ENCODE peak calls at places on chromosomes 4 and X, in six cellular contexts. B, X, Z, U, G and A are unnamed samples.

GRCh38 chr4:11297201-11297600 is 131.5 kb downstream of the HS3ST1 start:
- DNase-seq in G (no peak), Z (no peak), X (no peak), B (no peak), U (no peak), A (no peak)

GRCh38 chr4:20687894-20688293 is 12.4 kb upstream of the PACRGL start:
- DNase-seq in G (no peak), U (no peak), B (peak), X (peak), Z (no peak), A (no peak)

GRCh38 chrX:123206222-123206621 is 22.1 kb downstream of the GRIA3 start:
- DNase-seq in Z (no peak), B (no peak), X (no peak), G (no peak), U (no peak), A (no peak)

GRCh38 chr4:26719954-26720552 is 136.2 kb downstream of the TBC1D19 start:
- DNase-seq in G (no peak), B (peak), U (no peak), X (peak), Z (peak), A (no peak)

GRCh38 chr4:78268607-78269006 is 211.5 kb downstream of the FRAS1 start:
- DNase-seq in U (no peak), B (no peak), G (no peak), Z (no peak), X (no peak), A (no peak)

GRCh38 chr4:183596056-183596757 is 62.8 kb downstream of the RWDD4 start:
- DNase-seq in B (no peak), G (no peak), U (no peak), X (no peak), Z (no peak), A (no peak)

GRCh38 chr4:82371398-82371972 is 2.3 kb downstream of the HNRNPD start:
- DNase-seq in X (peak), U (no peak), B (peak), Z (no peak), G (no peak), A (no peak)

GRCh38 chr4:77065382-77065781 is 10.4 kb downstream of the CCNI start:
- DNase-seq in B (peak), G (no peak), U (peak), Z (no peak), X (peak), A (no peak)

GRCh38 chrX:16472345-16472744 is 177.6 kb upstream of the S100G start:
- DNase-seq in G (no peak), U (no peak), X (no peak), B (no peak), Z (no peak), A (no peak)

GRCh38 chr4:30920043-30920442 is 199.9 kb downstream of the PCDH7 start:
- DNase-seq in X (peak), B (no peak), G (no peak), Z (peak), U (no peak), A (no peak)

GRCh38 chrX:77900688-77901087 is 1.4 kb downstream of the COX7B start:
- DNase-seq in Z (no peak), U (no peak), B (no peak), G (no peak), X (peak), A (no peak)

GRCh38 chrX:11386001-11386523 is 92.8 kb downstream of the AMELX start:
- DNase-seq in G (no peak), X (peak), U (peak), Z (no peak), B (peak), A (no peak)

GRCh38 chr4:107094976-107095375 is 58.9 kb upstream of the DKK2 start:
- DNase-seq in U (no peak), X (no peak), G (no peak), Z (no peak), B (no peak), A (no peak)

GRCh38 chrX:150582338-150582948 is 14.0 kb downstream of the MTM1 start:
- DNase-seq in B (no peak), G (no peak), U (no peak), Z (peak), X (no peak), A (no peak)

GRCh38 chrX:118524344-118524743 is 28.7 kb downstream of the DOCK11 start:
- DNase-seq in X (no peak), B (no peak), U (no peak), G (no peak), Z (no peak), A (no peak)

GRCh38 chr4:3299122-3299521 is 6.3 kb downstream of the RGS12 start:
- DNase-seq in B (no peak), X (no peak), U (no peak), Z (no peak), G (no peak), A (no peak)

GRCh38 chr4:83334425-83335241 is at the start of gene HPSE:
- DNase-seq in U (peak), G (peak), X (peak), Z (peak), B (peak), A (peak)

GRCh38 chr4:184100297-184100885 is 117.3 kb downstream of the ENPP6 start:
- DNase-seq in X (peak), G (no peak), B (peak), U (peak), Z (peak), A (peak)

GRCh38 chr4:27048350-27049100 is 187.9 kb downstream of the STIM2 start:
- DNase-seq in U (no peak), Z (peak), B (peak), G (no peak), X (peak), A (peak)

GRCh38 chr4:3765271-3766206 is 646 bp upstream of the ADRA2C start:
- DNase-seq in G (no peak), B (peak), X (peak), U (no peak), Z (peak), A (peak)

GRCh38 chr4:30721353-30722091 is 1.4 kb downstream of the PCDH7 start:
- DNase-seq in G (no peak), B (peak), U (no peak), X (peak), Z (peak), A (peak)

GRCh38 chrX:20260885-20261284 is 5.8 kb downstream of the RPS6KA3 start:
- DNase-seq in B (no peak), X (no peak), Z (no peak), U (no peak), G (no peak), A (no peak)

GRCh38 chr4:150867148-150867547 is 147.9 kb downstream of the LRBA start:
- DNase-seq in X (peak), B (peak), U (peak), Z (peak), G (no peak), A (peak)

GRCh38 chrX:19794690-19795089 is 92.7 kb downstream of the SH3KBP1 start:
- DNase-seq in B (no peak), Z (no peak), U (no peak), X (no peak), G (no peak), A (no peak)

GRCh38 chrX:123476636-123477219 is 256.1 kb downstream of the THOC2 start:
- DNase-seq in G (no peak), B (no peak), X (no peak), Z (peak), U (no peak), A (no peak)

GRCh38 chr4:3836802-3837601 is 70.8 kb downstream of the ADRA2C start:
- DNase-seq in U (no peak), X (no peak), Z (peak), B (no peak), G (no peak), A (peak)

GRCh38 chr4:139300431-139301142 is 718 bp upstream of the NAA15 start:
- DNase-seq in Z (peak), G (no peak), U (peak), X (peak), B (peak), A (no peak)

GRCh38 chr4:178448372-178449040 is 1006.3 kb upstream of the AGA start:
- DNase-seq in Z (no peak), X (no peak), G (no peak), U (no peak), B (no peak), A (no peak)

GRCh38 chr4:176761872-176762271 is 30.9 kb downstream of the VEGFC start:
- DNase-seq in U (no peak), X (no peak), B (no peak), Z (no peak), G (no peak), A (no peak)

GRCh38 chr4:159052315-159052714 is 50.6 kb upstream of the RAPGEF2 start:
- DNase-seq in G (no peak), Z (no peak), U (no peak), B (no peak), X (no peak), A (no peak)

GRCh38 chr4:185011408-185011807 is 6.9 kb upstream of the HELT start:
- DNase-seq in B (no peak), G (no peak), X (peak), U (no peak), Z (peak), A (no peak)

GRCh38 chr4:4202510-4202909 is 24.2 kb downstream of the OTOP1 start:
- DNase-seq in G (no peak), U (no peak), X (no peak), Z (no peak), B (no peak), A (no peak)

GRCh38 chr4:24932831-24933230 is 20.0 kb upstream of the CCDC149 start:
- DNase-seq in B (peak), X (no peak), Z (no peak), G (no peak), U (no peak), A (no peak)

GRCh38 chr4:73674451-73674919 is 54.2 kb upstream of the RASSF6 start:
- DNase-seq in Z (no peak), X (peak), U (no peak), G (no peak), B (peak), A (no peak)

GRCh38 chr4:115972967-115973366 is 859.5 kb upstream of the NDST4 start:
- DNase-seq in Z (peak), U (no peak), B (no peak), X (no peak), G (no peak), A (no peak)

GRCh38 chr4:115969756-115970155 is 856.3 kb upstream of the NDST4 start:
- DNase-seq in U (no peak), Z (peak), X (no peak), B (no peak), G (no peak), A (no peak)

GRCh38 chr4:115965588-115965987 is 852.2 kb upstream of the NDST4 start:
- DNase-seq in X (no peak), Z (no peak), G (no peak), B (no peak), U (no peak), A (no peak)

GRCh38 chr4:115973768-115974167 is 860.3 kb upstream of the NDST4 start:
- DNase-seq in Z (peak), X (no peak), B (no peak), G (peak), U (no peak), A (peak)

DNA sequence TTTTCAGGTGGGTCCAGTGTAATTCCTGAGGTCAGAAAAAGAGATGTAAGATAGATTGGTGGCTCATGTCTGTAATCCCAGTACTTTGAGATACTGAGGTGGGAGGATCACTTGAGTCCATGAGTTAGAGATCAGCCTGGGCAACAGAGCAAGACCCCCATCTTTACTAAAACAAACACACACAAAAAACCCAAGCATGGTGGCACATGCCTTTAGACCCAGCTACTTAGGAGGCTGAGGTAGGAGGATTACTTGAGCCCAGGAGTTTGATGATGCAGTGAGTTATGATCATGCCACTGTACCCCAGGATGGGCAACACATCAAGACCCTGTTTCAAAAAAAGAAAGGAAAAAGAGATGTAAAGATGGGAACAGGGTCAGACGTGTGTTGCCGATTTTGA is 857.4 kb upstream of the NDST4 start:
- DNase-seq in U (no peak), B (no peak), X (no peak), Z (no peak), G (no peak), A (no peak)
- H2AK5ac ChIP-seq in U (no peak), B (no peak), X (no peak), Z (no peak), G (no peak), A (no peak)

GRCh38 chr4:88015659-88016295 is 8.3 kb downstream of the PKD2 start:
- DNase-seq in B (no peak), X (no peak), Z (no peak), G (no peak), U (no peak), A (no peak)

GRCh38 chr4:88014506-88014905 is 7.1 kb downstream of the PKD2 start:
- DNase-seq in B (no peak), X (no peak), U (no peak), G (no peak), Z (no peak), A (no peak)

GRCh38 chr4:88021824-88022223 is 14.4 kb downstream of the PKD2 start:
- DNase-seq in Z (no peak), G (no peak), X (peak), B (peak), U (peak), A (no peak)

GRCh38 chr4:88018471-88018870 is 11.0 kb downstream of the PKD2 start:
- DNase-seq in G (no peak), Z (peak), B (peak), U (no peak), X (peak), A (no peak)

GRCh38 chr4:88017516-88018302 is 10.3 kb downstream of the PKD2 start:
- DNase-seq in B (peak), G (no peak), X (peak), U (no peak), Z (no peak), A (no peak)
- H3K23ac ChIP-seq in B (no peak), G (no peak), X (no peak), U (no peak), Z (no peak), A (no peak)

DNA sequence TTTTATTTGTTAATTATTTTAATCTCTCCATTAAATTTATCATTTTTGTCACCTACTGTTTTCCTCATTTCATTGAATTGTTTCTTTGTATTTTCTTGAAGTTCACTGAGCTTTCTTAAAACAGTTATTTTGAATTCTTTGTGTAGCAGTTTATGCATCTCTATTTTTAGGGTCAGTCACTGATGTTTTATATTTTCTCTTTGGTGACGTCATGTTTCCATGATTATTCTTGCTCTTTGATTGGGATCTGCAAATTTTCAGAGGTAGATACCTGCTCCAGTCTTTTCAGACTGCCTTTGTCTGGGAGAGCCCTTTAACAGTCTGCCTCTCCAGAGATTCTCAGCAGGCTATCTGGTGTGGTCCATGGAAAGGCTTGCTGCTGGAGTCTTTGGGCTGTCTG is 25.6 kb upstream of the TRPC5 start:
- DNase-seq in G (no peak), X (no peak), B (no peak), Z (no peak), U (no peak), A (no peak)
- H3K4me3 ChIP-seq in G (no peak), X (no peak), B (no peak), Z (no peak), U (no peak), A (no peak)

DNA sequence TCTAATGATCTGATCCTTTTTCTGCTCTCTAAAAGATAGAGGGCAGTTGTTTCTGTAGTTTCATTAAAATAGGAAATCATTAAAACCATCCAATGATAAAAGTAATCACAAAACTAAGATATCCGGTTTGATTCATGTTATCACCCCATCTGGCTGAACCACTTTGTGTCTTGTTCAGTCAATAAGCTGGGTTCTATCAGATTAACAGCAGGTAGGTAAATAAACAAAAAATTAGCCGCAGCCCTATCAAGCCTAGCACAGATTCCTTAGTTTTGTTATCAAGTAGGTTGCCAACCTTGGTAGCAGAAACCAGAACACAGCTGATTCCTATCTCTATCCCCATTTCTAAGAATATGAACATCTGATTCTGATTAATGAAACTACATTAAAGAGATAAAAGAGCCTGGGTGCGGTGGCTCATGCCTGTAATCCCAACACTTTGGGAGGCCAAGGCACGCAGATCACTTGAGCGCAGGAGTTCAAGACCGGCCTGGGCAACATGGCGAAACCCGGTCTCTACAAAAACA is 118.6 kb upstream of the PLAC1 start:
- DNase-seq in G (no peak), B (no peak), U (no peak), X (no peak), Z (no peak), A (no peak)
- H2AK5ac ChIP-seq in G (no peak), B (no peak), U (no peak), X (no peak), Z (no peak), A (no peak)

DNA sequence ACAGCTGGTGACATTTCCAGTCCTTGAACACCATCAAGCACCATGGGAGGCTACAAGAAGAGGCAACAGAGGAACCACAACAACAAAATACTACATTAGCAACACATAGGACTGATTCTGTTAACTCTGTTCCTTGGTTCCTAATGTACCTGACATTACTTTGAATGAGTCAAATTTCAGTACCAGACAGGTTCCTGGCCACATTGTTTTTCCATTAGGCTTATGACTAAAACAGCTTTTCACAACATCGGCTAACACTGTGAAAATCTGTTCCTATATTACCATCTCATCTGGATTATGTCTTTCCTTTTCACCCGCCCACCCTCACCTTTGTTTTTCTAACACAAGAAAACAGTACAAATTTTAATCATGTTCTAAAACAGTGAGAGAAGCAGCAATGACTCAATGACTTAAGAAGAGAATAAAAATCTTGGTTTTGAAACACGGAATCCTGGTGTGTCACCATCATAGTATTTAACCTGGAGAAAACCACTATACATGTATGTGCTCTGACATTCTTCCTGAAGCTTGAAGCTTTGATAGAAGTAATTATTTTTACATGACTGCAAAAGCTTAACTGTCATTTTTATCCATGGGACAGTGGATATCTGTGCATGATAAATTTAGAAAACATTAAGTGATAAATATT is 143.9 kb downstream of the SCFD2 start:
- DNase-seq in G (no peak), X (no peak), B (no peak), U (peak), Z (no peak), A (no peak)
- H3K23ac ChIP-seq in G (no peak), X (no peak), B (no peak), U (no peak), Z (no peak), A (no peak)

DNA sequence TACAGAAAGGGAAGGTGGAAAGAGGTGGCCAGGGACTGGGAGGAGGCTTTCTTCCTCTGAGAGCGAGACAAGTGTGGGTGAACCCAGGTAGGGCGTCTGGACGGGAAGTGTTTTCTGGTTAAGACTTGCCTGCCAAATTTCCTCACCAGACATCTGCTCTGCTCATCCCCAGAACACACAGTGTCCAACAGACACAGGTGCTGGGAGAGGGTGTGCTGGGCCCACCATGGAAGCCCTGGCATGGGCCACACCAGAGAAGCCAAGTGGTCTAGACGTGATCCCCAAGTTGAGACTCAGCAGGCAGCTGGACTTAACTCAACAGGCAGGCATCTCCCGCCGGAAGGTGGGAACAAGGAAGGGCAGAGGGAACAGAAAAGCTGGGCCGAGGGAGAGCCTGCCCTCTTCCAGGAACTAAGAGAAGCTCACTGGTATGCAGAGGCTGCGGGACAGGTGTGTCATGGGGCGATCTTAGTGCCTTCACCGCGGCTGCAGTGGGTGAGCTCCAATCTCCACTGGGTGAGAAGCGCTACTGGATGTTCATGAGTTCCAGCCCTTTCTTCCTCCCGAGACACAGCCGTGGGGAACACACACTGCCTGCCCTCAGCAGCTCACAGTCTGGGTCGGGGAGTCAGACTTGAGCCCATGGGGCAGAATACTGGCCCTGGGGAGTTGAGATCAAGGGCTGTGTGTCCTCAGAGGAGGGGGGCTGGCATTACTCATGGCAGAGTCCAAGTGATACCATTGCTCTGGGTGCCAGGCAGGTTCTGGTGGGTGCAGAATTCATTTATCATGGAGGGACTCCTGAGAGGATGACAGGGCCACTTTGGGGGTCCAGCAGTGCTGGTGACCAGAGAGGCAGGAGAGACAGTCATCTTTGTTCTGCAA is 110.2 kb downstream of the CPZ start:
- DNase-seq in G (no peak), Z (no peak), X (no peak), U (no peak), B (no peak), A (no peak)
- H3K4me3 ChIP-seq in G (no peak), Z (no peak), X (no peak), U (no peak), B (no peak), A (no peak)